ENCODE peak calls at places on chromosomes 7 and 10, in nine cellular contexts. S is posterior cingulate gyrus; F is COR-L47; O is H9; C is NCI-H1436; H is AG08395; K is activated CD4-positive, CD25-positive, alpha-beta regulatory T cell; I is globus pallidus; Q is NCI-H345. N is an unnamed sample.
A peak's percentile ranks its signal among the peaks of the same experiment; 100 is the strongest.

GRCh38 chr7:155000795-155001194 is 2.1 kb downstream of the PAXIP1 start:
- DNase-seq in S (no peak), F (no peak), O (no peak), C (no peak), H (no peak), K (no peak), I (no peak), Q (peak; percentile 4), N (no peak)

GRCh38 chr7:158581440-158582088 is 6.1 kb downstream of the PTPRN2 start:
- DNase-seq in S (no peak), F (peak; percentile 70), O (no peak), C (no peak), H (no peak), K (no peak), I (no peak), Q (peak; percentile 92), N (no peak)

GRCh38 chr10:88763441-88763840 is 3.6 kb downstream of the LIPN start:
- DNase-seq in S (no peak), F (no peak), O (no peak), C (no peak), H (no peak), K (no peak), I (no peak), Q (no peak), N (no peak)

GRCh38 chr10:44965104-44965503 is 5.5 kb downstream of the RASSF4 start:
- DNase-seq in S (no peak), F (no peak), O (peak; percentile 26), C (no peak), H (no peak), K (no peak), I (no peak), Q (no peak), N (no peak)

GRCh38 chr7:101237206-101238067 is at the start of gene CLDN15:
- DNase-seq in S (no peak), F (no peak), O (no peak), C (no peak), H (peak; percentile 17), K (no peak), I (no peak), Q (no peak), N (no peak)

GRCh38 chr7:66043681-66044497 is 31.7 kb upstream of the ASL start:
- DNase-seq in S (peak; percentile 50), F (no peak), O (peak; percentile 74), C (no peak), H (peak; percentile 25), K (no peak), I (peak; percentile 5), Q (no peak), N (peak; percentile 92)

GRCh38 chr7:129514683-129515082 is 12.4 kb downstream of the SMKR1 start:
- DNase-seq in S (no peak), F (no peak), O (no peak), C (no peak), H (peak; percentile 64), K (no peak), I (no peak), Q (no peak), N (no peak)

GRCh38 chr7:112421666-112422486 is 28.4 kb upstream of the IFRD1 start:
- DNase-seq in S (no peak), F (no peak), O (peak; percentile 39), C (no peak), H (no peak), K (no peak), I (peak; percentile 11), Q (no peak), N (no peak)

GRCh38 chr7:1368682-1369571 is 90.3 kb downstream of the MICALL2 start:
- DNase-seq in S (no peak), F (peak; percentile 55), O (peak; percentile 95), C (peak; percentile 73), H (peak; percentile 20), K (no peak), I (no peak), Q (peak; percentile 67), N (no peak)

GRCh38 chr10:98957801-98958200 is 277.9 kb downstream of the HPSE2 start:
- DNase-seq in S (no peak), F (no peak), O (no peak), C (no peak), H (no peak), K (no peak), I (no peak), Q (no peak), N (no peak)

GRCh38 chr10:77493851-77494788 is 143.5 kb downstream of the KCNMA1 start:
- DNase-seq in S (no peak), F (no peak), O (peak; percentile 42), C (no peak), H (no peak), K (no peak), I (no peak), Q (peak; percentile 47), N (no peak)